ENCODE peak calls at places on chromosomes 1 and 21, in nine cellular contexts. One of them, this sample, is unnamed. For H3K36me3 and H3K4me1, the result is how much of the 10 kb centered on the place peaks cover.

GRCh38 chr21:16541366-16541765 is 811.6 kb downstream of the USP25 start:
- DNase-seq in upper lobe of left lung: no peak
- DNase-seq in DND-41: no peak
- DNase-seq in left ventricle myocardium inferior: no peak
- DNase-seq in right lobe of liver: no peak
- DNase-seq in upper lobe of right lung: no peak
- DNase-seq in body of pancreas: no peak
- DNase-seq in testis: no peak
- DNase-seq in prostate gland: no peak
- DNase-seq in this sample: no peak

GRCh38 chr1:12537906-12538461 is 80.0 kb downstream of the DHRS3 start:
- DNase-seq in upper lobe of left lung: no peak
- DNase-seq in DND-41: no peak
- DNase-seq in left ventricle myocardium inferior: no peak
- DNase-seq in right lobe of liver: no peak
- DNase-seq in upper lobe of right lung: peak
- DNase-seq in body of pancreas: no peak
- DNase-seq in testis: no peak
- DNase-seq in prostate gland: no peak
- DNase-seq in this sample: no peak

GRCh38 chr1:41314781-41315481 is 46.3 kb upstream of the FOXO6 start:
- DNase-seq in upper lobe of left lung: no peak
- DNase-seq in DND-41: no peak
- DNase-seq in left ventricle myocardium inferior: no peak
- DNase-seq in right lobe of liver: no peak
- DNase-seq in upper lobe of right lung: no peak
- DNase-seq in body of pancreas: no peak
- DNase-seq in testis: no peak
- DNase-seq in prostate gland: no peak
- DNase-seq in this sample: no peak

GRCh38 chr1:111476761-111477309 is 3.1 kb downstream of the C1orf162 start:
- DNase-seq in upper lobe of left lung: no peak
- DNase-seq in DND-41: peak
- DNase-seq in left ventricle myocardium inferior: no peak
- DNase-seq in right lobe of liver: no peak
- DNase-seq in upper lobe of right lung: no peak
- DNase-seq in body of pancreas: no peak
- DNase-seq in testis: no peak
- DNase-seq in prostate gland: no peak
- DNase-seq in this sample: no peak

GRCh38 chr1:248622491-248623106 is 12.3 kb downstream of the OR2T11 start:
- DNase-seq in upper lobe of left lung: no peak
- DNase-seq in DND-41: peak
- DNase-seq in left ventricle myocardium inferior: no peak
- DNase-seq in right lobe of liver: no peak
- DNase-seq in upper lobe of right lung: no peak
- DNase-seq in body of pancreas: no peak
- DNase-seq in testis: no peak
- DNase-seq in prostate gland: no peak
- DNase-seq in this sample: no peak

GRCh38 chr1:100927276-100927675 is 31.4 kb downstream of the SLC30A7 start:
- DNase-seq in upper lobe of left lung: no peak
- DNase-seq in DND-41: peak
- DNase-seq in left ventricle myocardium inferior: no peak
- DNase-seq in right lobe of liver: no peak
- DNase-seq in upper lobe of right lung: no peak
- DNase-seq in body of pancreas: no peak
- DNase-seq in testis: no peak
- DNase-seq in prostate gland: no peak
- DNase-seq in this sample: peak

GRCh38 chr1:2555634-2556276 is 416 bp upstream of the TNFRSF14 start:
- DNase-seq in upper lobe of left lung: peak
- DNase-seq in DND-41: peak
- DNase-seq in left ventricle myocardium inferior: peak
- DNase-seq in right lobe of liver: peak
- DNase-seq in upper lobe of right lung: peak
- DNase-seq in body of pancreas: peak
- DNase-seq in testis: peak
- DNase-seq in prostate gland: peak
- DNase-seq in this sample: peak

GRCh38 chr1:171372418-171373088 is 58.6 kb downstream of the FMO4 start:
- DNase-seq in upper lobe of left lung: no peak
- DNase-seq in DND-41: no peak
- DNase-seq in left ventricle myocardium inferior: no peak
- DNase-seq in right lobe of liver: no peak
- DNase-seq in upper lobe of right lung: no peak
- DNase-seq in body of pancreas: no peak
- DNase-seq in testis: no peak
- DNase-seq in prostate gland: no peak
- DNase-seq in this sample: no peak

GRCh38 chr1:17207966-17208418 is 3.1 kb downstream of the PADI1 start:
- DNase-seq in upper lobe of left lung: no peak
- DNase-seq in DND-41: peak
- DNase-seq in left ventricle myocardium inferior: no peak
- DNase-seq in right lobe of liver: no peak
- DNase-seq in upper lobe of right lung: no peak
- DNase-seq in body of pancreas: no peak
- DNase-seq in testis: no peak
- DNase-seq in prostate gland: no peak
- DNase-seq in this sample: no peak

DNA sequence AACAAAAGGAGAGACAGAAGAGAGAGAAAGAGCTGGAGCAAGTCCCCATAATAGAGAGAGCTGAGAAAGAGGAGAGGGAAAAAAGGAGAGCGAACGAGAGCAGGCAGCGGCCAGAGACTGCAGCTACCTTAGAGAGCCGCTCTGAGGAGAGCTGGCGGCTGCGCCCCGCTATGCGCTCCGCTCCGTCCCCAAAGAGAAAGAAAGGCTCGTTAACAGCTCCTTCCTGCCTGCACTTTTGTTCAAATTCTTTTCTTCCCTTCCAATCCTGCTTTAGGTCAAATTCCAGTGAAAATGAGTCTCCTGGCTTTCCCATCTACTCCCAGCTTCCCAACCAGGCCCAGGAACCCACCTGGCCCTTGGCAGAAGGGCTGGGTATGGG is 48.2 kb downstream of the DMAP1 start:
- DNase-seq in upper lobe of left lung: no peak
- DNase-seq in DND-41: no peak
- DNase-seq in left ventricle myocardium inferior: no peak
- DNase-seq in right lobe of liver: no peak
- DNase-seq in upper lobe of right lung: no peak
- DNase-seq in body of pancreas: no peak
- DNase-seq in testis: no peak
- DNase-seq in prostate gland: no peak
- DNase-seq in this sample: no peak
- H3K36me3 ChIP-seq in upper lobe of left lung: under half
- H3K36me3 ChIP-seq in DND-41: under half
- H3K36me3 ChIP-seq in left ventricle myocardium inferior: under half
- H3K36me3 ChIP-seq in right lobe of liver: under half
- H3K36me3 ChIP-seq in upper lobe of right lung: under half
- H3K36me3 ChIP-seq in body of pancreas: under half
- H3K36me3 ChIP-seq in testis: under half
- H3K36me3 ChIP-seq in prostate gland: under half
- H3K36me3 ChIP-seq in this sample: under half

DNA sequence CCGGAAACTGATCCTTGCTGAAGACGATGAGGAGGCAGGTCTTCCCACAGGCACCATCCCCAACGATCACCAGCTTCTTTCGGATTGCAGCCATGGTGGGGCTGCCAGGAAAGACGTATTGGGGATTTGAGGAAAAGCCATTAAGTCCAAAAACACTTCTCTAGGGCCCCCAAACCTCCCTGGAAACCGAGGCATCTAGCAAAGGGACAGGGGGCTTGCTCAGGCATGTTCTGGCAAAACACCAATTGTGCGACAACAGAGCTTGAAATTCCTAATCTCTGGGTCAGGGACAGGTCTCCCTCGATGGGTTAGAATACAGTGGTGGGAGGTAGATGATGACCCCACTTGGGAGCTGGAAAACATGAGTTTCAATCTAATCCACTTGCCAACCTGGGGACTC is 3.2 kb downstream of the RHOC start:
- DNase-seq in upper lobe of left lung: no peak
- DNase-seq in DND-41: no peak
- DNase-seq in left ventricle myocardium inferior: no peak
- DNase-seq in right lobe of liver: no peak
- DNase-seq in upper lobe of right lung: no peak
- DNase-seq in body of pancreas: no peak
- DNase-seq in testis: no peak
- DNase-seq in prostate gland: no peak
- DNase-seq in this sample: no peak
- H3K4me1 ChIP-seq in upper lobe of left lung: half or more
- H3K4me1 ChIP-seq in DND-41: half or more
- H3K4me1 ChIP-seq in left ventricle myocardium inferior: half or more
- H3K4me1 ChIP-seq in right lobe of liver: half or more
- H3K4me1 ChIP-seq in upper lobe of right lung: half or more
- H3K4me1 ChIP-seq in body of pancreas: half or more
- H3K4me1 ChIP-seq in testis: half or more
- H3K4me1 ChIP-seq in prostate gland: half or more
- H3K4me1 ChIP-seq in this sample: under half

GRCh38 chr1:28604962-28605361 is 12.9 kb downstream of the RAB42 start:
- DNase-seq in upper lobe of left lung: no peak
- DNase-seq in DND-41: no peak
- DNase-seq in left ventricle myocardium inferior: no peak
- DNase-seq in right lobe of liver: no peak
- DNase-seq in upper lobe of right lung: no peak
- DNase-seq in body of pancreas: no peak
- DNase-seq in testis: no peak
- DNase-seq in prostate gland: no peak
- DNase-seq in this sample: no peak

GRCh38 chr1:28604411-28604810 is 12.3 kb downstream of the RAB42 start:
- DNase-seq in upper lobe of left lung: no peak
- DNase-seq in DND-41: no peak
- DNase-seq in left ventricle myocardium inferior: no peak
- DNase-seq in right lobe of liver: no peak
- DNase-seq in upper lobe of right lung: no peak
- DNase-seq in body of pancreas: no peak
- DNase-seq in testis: no peak
- DNase-seq in prostate gland: no peak
- DNase-seq in this sample: no peak

GRCh38 chr1:28606771-28607170 is 14.7 kb downstream of the RAB42 start:
- DNase-seq in upper lobe of left lung: no peak
- DNase-seq in DND-41: no peak
- DNase-seq in left ventricle myocardium inferior: no peak
- DNase-seq in right lobe of liver: no peak
- DNase-seq in upper lobe of right lung: no peak
- DNase-seq in body of pancreas: no peak
- DNase-seq in testis: no peak
- DNase-seq in prostate gland: no peak
- DNase-seq in this sample: no peak

GRCh38 chr1:28601696-28602095 is 9.6 kb downstream of the RAB42 start:
- DNase-seq in upper lobe of left lung: no peak
- DNase-seq in DND-41: no peak
- DNase-seq in left ventricle myocardium inferior: no peak
- DNase-seq in right lobe of liver: no peak
- DNase-seq in upper lobe of right lung: no peak
- DNase-seq in body of pancreas: no peak
- DNase-seq in testis: no peak
- DNase-seq in prostate gland: no peak
- DNase-seq in this sample: no peak

DNA sequence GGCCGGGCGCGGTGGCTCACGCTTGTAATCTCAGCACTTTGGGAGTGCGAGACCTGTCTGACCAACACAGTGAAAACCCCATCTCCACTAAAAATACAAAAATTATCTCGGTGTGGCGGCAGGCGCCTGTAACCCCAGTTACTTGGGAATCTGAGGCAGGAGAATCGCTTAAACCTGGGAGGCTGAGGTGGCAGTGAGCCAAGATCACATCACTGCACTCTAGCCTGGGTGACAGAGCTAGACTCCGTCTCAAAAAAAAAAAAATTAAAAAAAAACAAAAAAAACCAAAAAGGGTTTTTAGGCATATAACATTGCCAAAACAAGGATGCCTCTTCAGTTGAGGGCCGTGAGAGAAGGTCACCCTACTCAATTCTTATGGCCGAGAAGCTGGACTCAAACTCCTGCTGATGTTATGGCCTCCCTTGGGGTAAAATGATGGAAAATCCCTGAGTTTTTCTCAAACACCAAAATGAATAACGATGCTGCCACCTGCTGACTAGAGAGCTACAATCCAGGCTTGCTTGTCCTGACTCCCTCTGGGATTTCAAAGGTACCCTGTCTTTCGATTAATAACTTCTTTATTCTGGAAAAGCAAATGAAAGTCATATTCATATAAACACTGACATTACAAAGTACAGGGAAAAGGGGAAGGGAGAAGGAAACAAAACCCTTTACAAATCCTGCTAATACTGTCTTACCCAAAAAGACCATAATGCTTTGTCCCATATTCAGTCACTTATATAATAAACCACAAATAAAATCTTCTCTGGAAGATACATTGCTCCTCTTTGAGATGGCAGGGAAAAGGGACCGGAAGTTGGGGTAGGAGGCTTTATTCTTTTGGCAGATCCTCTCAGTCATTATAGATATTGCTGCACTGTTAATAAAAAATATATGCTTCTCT is 10.7 kb downstream of the RAB42 start:
- DNase-seq in upper lobe of left lung: peak
- DNase-seq in DND-41: peak
- DNase-seq in left ventricle myocardium inferior: no peak
- DNase-seq in right lobe of liver: peak
- DNase-seq in upper lobe of right lung: no peak
- DNase-seq in body of pancreas: peak
- DNase-seq in testis: peak
- DNase-seq in prostate gland: peak
- DNase-seq in this sample: no peak
- H3K27ac ChIP-seq in upper lobe of left lung: no peak
- H3K27ac ChIP-seq in DND-41: no peak
- H3K27ac ChIP-seq in left ventricle myocardium inferior: peak
- H3K27ac ChIP-seq in right lobe of liver: no peak
- H3K27ac ChIP-seq in upper lobe of right lung: no peak
- H3K27ac ChIP-seq in body of pancreas: no peak
- H3K27ac ChIP-seq in testis: no peak
- H3K27ac ChIP-seq in prostate gland: no peak
- H3K27ac ChIP-seq in this sample: no peak

DNA sequence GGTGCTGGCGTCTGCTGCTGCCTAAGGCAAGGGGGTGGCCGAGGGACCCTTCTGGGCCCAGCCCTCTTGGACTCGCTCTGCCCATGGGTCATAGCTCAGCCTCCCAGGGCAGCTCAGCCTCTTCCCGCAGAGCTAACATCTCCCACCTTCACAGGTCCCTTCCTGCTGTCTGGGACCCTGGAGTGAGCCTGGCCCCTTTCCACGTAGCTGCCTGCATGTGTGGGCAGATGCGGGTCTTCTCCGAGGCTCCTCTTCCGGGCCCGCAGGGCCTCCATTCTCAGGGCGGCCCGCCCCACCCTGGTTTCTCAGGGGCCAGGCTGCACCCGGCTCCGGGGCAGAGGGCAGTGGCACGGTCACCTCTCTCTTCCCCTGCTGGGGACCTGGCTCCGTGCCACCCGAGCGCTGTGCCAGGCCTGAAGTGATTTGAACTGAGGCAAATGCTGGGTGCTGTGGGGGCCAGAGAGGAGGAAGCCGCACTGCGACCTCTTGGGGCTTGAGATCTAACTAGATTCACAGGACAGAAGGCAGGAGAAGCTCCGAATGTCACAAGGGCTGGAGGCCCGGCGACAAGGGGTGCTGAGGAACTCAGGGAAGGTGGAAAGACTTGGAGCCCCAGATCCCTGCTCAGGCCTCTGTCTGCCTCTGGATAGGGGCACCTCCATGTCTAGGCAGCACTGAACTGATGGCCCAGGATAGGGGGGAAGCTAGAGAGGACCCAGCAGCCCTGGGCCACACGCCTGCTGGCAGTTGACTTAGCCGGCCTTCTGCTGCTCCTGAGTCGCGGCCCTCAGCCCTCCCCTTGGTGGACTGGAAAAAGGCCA is 40.7 kb downstream of the COQ8A start:
- DNase-seq in upper lobe of left lung: peak
- DNase-seq in DND-41: no peak
- DNase-seq in left ventricle myocardium inferior: peak
- DNase-seq in right lobe of liver: peak
- DNase-seq in upper lobe of right lung: peak
- DNase-seq in body of pancreas: peak
- DNase-seq in testis: no peak
- DNase-seq in prostate gland: no peak
- DNase-seq in this sample: no peak
- H3K36me3 ChIP-seq in upper lobe of left lung: under half
- H3K36me3 ChIP-seq in DND-41: under half
- H3K36me3 ChIP-seq in left ventricle myocardium inferior: half or more
- H3K36me3 ChIP-seq in right lobe of liver: under half
- H3K36me3 ChIP-seq in upper lobe of right lung: under half
- H3K36me3 ChIP-seq in body of pancreas: under half
- H3K36me3 ChIP-seq in testis: under half
- H3K36me3 ChIP-seq in prostate gland: under half
- H3K36me3 ChIP-seq in this sample: under half